ENCODE peak calls at places on chromosomes 3 and 15, in seven cellular contexts. U is WTC11, V is K562, A is H1, D is HCT116, Z is HepG2, C is GM12878. M is an unnamed sample.

GRCh38 chr3:57652203-57652602 is 40.7 kb downstream of the DENND6A start:
- DNase-seq in A (no peak), Z (no peak), D (no peak), C (no peak), U (no peak), V (peak), M (no peak)

GRCh38 chr3:84547971-84548970 is 410.5 kb upstream of the CADM2 start:
- DNase-seq in D (no peak), V (peak), Z (peak), A (peak), U (peak), C (no peak), M (peak)

GRCh38 chr3:34957707-34958106 is 681.6 kb upstream of the ARPP21 start:
- DNase-seq in C (no peak), Z (no peak), D (no peak), V (no peak), A (no peak), U (no peak), M (no peak)

GRCh38 chr3:4529901-4530588 is 36.9 kb downstream of the ITPR1 start:
- DNase-seq in U (no peak), D (no peak), A (no peak), C (no peak), Z (no peak), V (no peak), M (no peak)

GRCh38 chr15:29669823-29670222 is 152.4 kb downstream of the TJP1 start:
- DNase-seq in V (no peak), D (no peak), A (no peak), Z (no peak), C (no peak), U (no peak), M (no peak)

GRCh38 chr3:15438988-15439387 is 11.6 kb downstream of the EAF1 start:
- DNase-seq in U (no peak), Z (no peak), C (no peak), A (no peak), V (no peak), D (no peak), M (no peak)

GRCh38 chr3:9976736-9977709 is 9.6 kb downstream of the EMC3 start:
- DNase-seq in D (peak), V (peak), U (no peak), C (no peak), A (no peak), Z (peak), M (peak)

GRCh38 chr3:61579685-61580084 is 18.3 kb downstream of the PTPRG start:
- DNase-seq in C (no peak), A (no peak), D (no peak), Z (no peak), U (no peak), V (no peak), M (no peak)

GRCh38 chr3:30692498-30693130 is 86.2 kb downstream of the TGFBR2 start:
- DNase-seq in V (no peak), D (no peak), Z (peak), C (no peak), U (no peak), A (no peak), M (no peak)

GRCh38 chr15:78565951-78566774 is 843 bp downstream of the CHRNA5 start:
- DNase-seq in Z (peak), C (no peak), U (peak), D (no peak), A (no peak), V (peak), M (peak)

GRCh38 chr3:123096701-123097100 is 29.9 kb downstream of the PDIA5 start:
- DNase-seq in D (no peak), V (no peak), C (no peak), Z (no peak), U (no peak), A (no peak), M (no peak)

DNA sequence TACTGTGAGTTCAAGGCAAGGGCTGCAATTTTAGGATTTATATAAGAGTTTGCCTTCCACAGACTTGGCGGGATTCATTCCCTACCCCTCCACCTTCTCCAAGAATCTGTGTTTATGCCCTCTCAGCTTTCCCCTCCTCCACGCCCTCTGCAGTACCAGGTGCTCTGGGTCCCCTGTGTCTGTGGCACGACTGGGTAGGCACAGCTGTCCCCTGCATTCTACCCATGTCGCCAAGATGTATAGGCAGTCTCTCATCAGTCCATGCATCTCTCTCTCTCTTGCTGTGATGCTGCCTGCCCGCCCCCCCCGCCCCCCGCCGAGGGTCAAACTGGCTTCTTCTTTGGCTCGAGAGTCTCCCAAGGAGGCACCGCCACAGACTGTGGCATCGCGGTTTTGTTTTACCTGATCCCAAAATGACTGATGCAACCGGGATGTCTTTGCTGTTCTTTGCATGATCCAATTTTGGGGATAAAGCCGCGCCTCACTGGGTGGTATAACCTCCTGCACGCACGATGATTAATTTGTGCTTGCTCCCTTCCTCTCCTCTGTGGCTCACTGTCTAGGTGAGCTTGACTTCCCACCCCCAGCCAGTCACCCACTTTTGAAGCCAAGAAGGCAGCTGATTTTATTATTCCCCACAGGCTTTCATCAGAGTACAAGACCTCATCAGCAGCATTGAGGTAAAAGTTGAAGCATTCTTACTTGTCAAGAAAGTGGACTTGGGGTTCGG is 43.7 kb downstream of the EFCAB12 start:
- DNase-seq in A (no peak), U (no peak), V (no peak), Z (no peak), C (no peak), D (no peak), M (no peak)
- TF ChIP-seq SP1 in A (no peak), U (no peak), V (no peak), Z (no peak), C (no peak), D (no peak), M (no peak)

DNA sequence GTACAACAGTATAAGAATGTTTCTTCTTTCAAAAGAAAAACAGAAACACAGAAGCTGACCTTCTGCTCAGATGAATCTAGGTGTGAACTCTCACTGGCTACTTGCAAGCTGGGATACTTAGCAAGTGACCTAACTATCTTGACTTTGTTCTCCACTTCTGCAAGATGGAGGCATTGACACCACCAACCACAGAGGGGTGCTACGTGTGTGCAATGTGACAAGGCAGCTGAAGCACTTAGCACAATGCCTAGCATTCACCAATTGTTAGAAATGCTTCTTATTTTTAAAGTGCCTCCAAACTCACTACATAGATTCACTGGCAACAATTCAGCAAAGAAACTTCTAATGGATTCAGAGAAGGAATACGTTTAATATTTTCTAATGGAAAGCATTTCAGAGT is 331.4 kb upstream of the WNT5A start:
- DNase-seq in Z (no peak), C (no peak), D (no peak), A (no peak), V (no peak), U (no peak), M (no peak)
- TF ChIP-seq SP1 in Z (no peak), C (no peak), D (no peak), A (no peak), V (no peak), U (no peak), M (no peak)

DNA sequence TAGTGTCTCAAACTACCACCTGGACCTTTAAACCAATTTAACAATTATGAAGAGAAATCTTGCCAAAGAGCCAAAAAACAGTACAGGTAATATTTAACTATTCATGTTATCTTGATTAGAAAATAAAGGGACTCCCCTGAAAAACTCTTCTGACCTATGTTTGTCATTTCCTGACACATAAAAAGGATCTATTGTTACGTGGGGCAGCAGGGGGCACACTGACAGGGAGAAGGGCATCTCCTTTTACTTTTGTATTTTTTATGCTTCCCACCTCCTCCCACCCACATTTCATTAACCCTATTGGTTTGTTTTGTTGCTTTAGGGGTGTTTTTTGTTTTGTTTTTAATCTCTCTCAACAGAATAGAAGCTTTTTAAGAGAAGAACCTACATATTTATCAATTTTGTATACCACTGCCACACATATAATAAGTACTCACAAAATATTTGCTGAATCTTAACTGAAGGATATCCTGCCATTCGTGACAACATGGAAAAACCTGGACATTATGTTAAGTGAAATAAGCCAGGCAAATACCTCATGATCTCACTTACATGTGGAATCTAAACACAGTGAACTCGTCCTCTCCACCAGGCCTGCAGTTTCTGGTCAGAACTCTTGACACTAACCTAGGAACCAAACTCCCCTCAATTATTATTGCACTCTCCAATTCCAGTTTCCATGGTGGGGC is 17.7 kb downstream of the STAG1 start:
- DNase-seq in V (no peak), U (no peak), Z (peak), D (no peak), C (no peak), A (no peak), M (no peak)
- TF ChIP-seq SP1 in V (no peak), U (no peak), Z (no peak), D (no peak), C (no peak), A (no peak), M (no peak)

GRCh38 chr3:27165348-27165747 is 203.8 kb downstream of the NEK10 start:
- DNase-seq in C (no peak), U (no peak), V (no peak), Z (no peak), D (no peak), A (no peak), M (no peak)
- TF ChIP-seq SP1 in C (no peak), U (no peak), V (no peak), Z (no peak), D (no peak), A (no peak), M (no peak)

GRCh38 chr3:107630779-107631178 is 108.0 kb downstream of the BBX start:
- DNase-seq in U (no peak), A (no peak), D (no peak), Z (no peak), C (no peak), V (no peak), M (no peak)

GRCh38 chr3:107637416-107638182 is 114.8 kb downstream of the BBX start:
- DNase-seq in C (no peak), U (no peak), V (peak), A (no peak), D (no peak), Z (no peak), M (no peak)

GRCh38 chr3:107632576-107632975 is 109.8 kb downstream of the BBX start:
- DNase-seq in Z (no peak), A (no peak), U (no peak), D (no peak), C (no peak), V (no peak), M (no peak)

GRCh38 chr3:107633327-107634141 is 110.8 kb downstream of the BBX start:
- DNase-seq in D (no peak), V (no peak), C (peak), U (no peak), Z (no peak), A (no peak), M (no peak)

DNA sequence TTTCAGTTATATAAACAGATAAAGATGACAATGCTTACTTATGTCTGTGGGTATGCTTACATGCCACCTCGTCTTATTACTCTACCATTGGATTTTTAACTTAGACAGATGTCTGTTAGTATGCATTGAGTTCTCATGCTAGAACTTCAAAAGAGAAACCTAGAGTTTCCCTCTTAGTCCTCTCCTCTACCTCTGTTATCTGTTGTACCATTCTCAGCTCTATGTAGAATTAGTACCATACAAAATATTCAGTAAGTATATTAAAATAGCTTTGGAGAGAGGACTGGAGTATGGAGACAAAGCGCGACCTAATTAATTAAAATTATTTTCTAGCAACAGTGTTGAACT is 111.4 kb downstream of the BBX start:
- DNase-seq in A (no peak), V (no peak), C (no peak), U (no peak), Z (no peak), D (no peak), M (no peak)
- TF ChIP-seq SP1 in A (no peak), V (no peak), C (no peak), U (no peak), Z (no peak), D (no peak), M (no peak)

M was measured in HEK293T.